ENCODE peak calls at places on chromosomes 1 and 21, in ten cellular contexts. B is D721Med; R is H4; J is T-helper 2 cell; L is amniotic stem cell; D is amniotic epithelial cell; X is naive thymus-derived CD8-positive, alpha-beta T cell; M is HFFc6; S is thoracic aorta; K is retinal pigment epithelial cell. W is an unnamed sample.

GRCh38 chr1:197774691-197775281 is 494 bp downstream of the DENND1B start:
- DNase-seq in B (peak), R (no peak), J (peak), L (no peak), D (peak), X (peak), M (peak), S (no peak), K (no peak), W (peak)

GRCh38 chr1:9699361-9699760 is 47.8 kb downstream of the PIK3CD start:
- DNase-seq in B (no peak), R (no peak), J (no peak), L (no peak), D (no peak), X (no peak), M (no peak), S (no peak), K (no peak), W (no peak)

GRCh38 chr1:211537253-211537652 is 41.7 kb downstream of the SLC30A1 start:
- DNase-seq in B (no peak), R (no peak), J (no peak), L (no peak), D (peak), X (no peak), M (no peak), S (no peak), K (no peak), W (no peak)

GRCh38 chr1:1461721-1462317 is 9.7 kb upstream of the ATAD3B start:
- DNase-seq in B (no peak), R (no peak), J (no peak), L (no peak), D (no peak), X (no peak), M (no peak), S (no peak), K (no peak), W (no peak)

GRCh38 chr21:16302851-16303282 is 573.1 kb downstream of the USP25 start:
- DNase-seq in B (no peak), R (peak), J (no peak), L (no peak), D (peak), X (no peak), M (peak), S (no peak), K (no peak), W (no peak)

GRCh38 chr1:224879404-224879803 is 50.1 kb upstream of the DNAH14 start:
- DNase-seq in B (no peak), R (no peak), J (no peak), L (no peak), D (peak), X (no peak), M (peak), S (no peak), K (no peak), W (no peak)

GRCh38 chr1:156860639-156861423 is at the start of gene NTRK1:
- DNase-seq in B (peak), R (no peak), J (peak), L (no peak), D (no peak), X (peak), M (no peak), S (no peak), K (no peak), W (peak)

GRCh38 chr1:100713636-100714035 is 5.9 kb upstream of the VCAM1 start:
- DNase-seq in B (no peak), R (peak), J (no peak), L (no peak), D (peak), X (no peak), M (no peak), S (no peak), K (no peak), W (no peak)

GRCh38 chr1:246153796-246154212 is 353.3 kb downstream of the SMYD3 start:
- DNase-seq in B (no peak), R (no peak), J (no peak), L (no peak), D (peak), X (no peak), M (no peak), S (no peak), K (peak), W (no peak)

GRCh38 chr1:116476321-116476720 is 94.5 kb downstream of the CD58 start:
- DNase-seq in B (no peak), R (no peak), J (no peak), L (no peak), D (no peak), X (no peak), M (no peak), S (no peak), K (no peak), W (no peak)

GRCh38 chr21:37153193-37153934 is 80.3 kb downstream of the TTC3 start:
- DNase-seq in B (no peak), R (no peak), J (no peak), L (no peak), D (peak), X (no peak), M (peak), S (no peak), K (peak), W (no peak)

GRCh38 chr1:112954945-112955677 is 885 bp downstream of the SLC16A1 start:
- DNase-seq in B (no peak), R (peak), J (peak), L (no peak), D (peak), X (peak), M (peak), S (peak), K (no peak), W (peak)

GRCh38 chr1:15501208-15502032 is 22.6 kb downstream of the CASP9 start:
- DNase-seq in B (peak), R (peak), J (peak), L (peak), D (peak), X (no peak), M (no peak), S (no peak), K (peak), W (peak)

W was measured in T-helper 9 cell.